ENCODE peak calls at places on chromosomes 5 and 9, in five cellular contexts. B is fibroblast of pulmonary artery, S is foreskin fibroblast, G is esophagus squamous epithelium, D is BE2C. I is an unnamed sample.

GRCh38 chr9:136886610-136887597 is 588 bp downstream of the TRAF2 start:
- DNase-seq in B (no peak), S (no peak), G (no peak), D (peak), I (peak)

GRCh38 chr9:38226491-38226951 is 157.5 kb upstream of the SHB start:
- DNase-seq in B (peak), S (no peak), G (no peak), D (peak), I (no peak)

GRCh38 chr5:115686692-115687054 is 60.8 kb upstream of the TMED7 start:
- DNase-seq in B (no peak), S (no peak), G (no peak), D (no peak), I (peak)

GRCh38 chr9:14616188-14616982 is 76.8 kb downstream of the ZDHHC21 start:
- DNase-seq in B (peak), S (peak), G (no peak), D (no peak), I (peak)

GRCh38 chr9:91567642-91568274 is 144.1 kb upstream of the NFIL3 start:
- DNase-seq in B (no peak), S (no peak), G (no peak), D (no peak), I (no peak)

GRCh38 chr5:34562791-34563190 is 93.3 kb upstream of the RAI14 start:
- DNase-seq in B (no peak), S (no peak), G (no peak), D (no peak), I (no peak)

GRCh38 chr9:77876091-77876490 is 155.5 kb downstream of the GNAQ start:
- DNase-seq in B (peak), S (no peak), G (no peak), D (peak), I (peak)

GRCh38 chr9:130072515-130073235 is 19.0 kb downstream of the GPR107 start:
- DNase-seq in B (no peak), S (no peak), G (no peak), D (no peak), I (no peak)

GRCh38 chr5:16067415-16067814 is 112.2 kb downstream of the MARCHF11 start:
- DNase-seq in B (no peak), S (no peak), G (no peak), D (no peak), I (no peak)

GRCh38 chr5:16066810-16067209 is 112.8 kb downstream of the MARCHF11 start:
- DNase-seq in B (no peak), S (no peak), G (no peak), D (no peak), I (no peak)

GRCh38 chr5:16065810-16066209 is 113.8 kb downstream of the MARCHF11 start:
- DNase-seq in B (no peak), S (no peak), G (no peak), D (no peak), I (no peak)

GRCh38 chr5:16066320-16066719 is 113.3 kb downstream of the MARCHF11 start:
- DNase-seq in B (no peak), S (no peak), G (no peak), D (no peak), I (no peak)

DNA sequence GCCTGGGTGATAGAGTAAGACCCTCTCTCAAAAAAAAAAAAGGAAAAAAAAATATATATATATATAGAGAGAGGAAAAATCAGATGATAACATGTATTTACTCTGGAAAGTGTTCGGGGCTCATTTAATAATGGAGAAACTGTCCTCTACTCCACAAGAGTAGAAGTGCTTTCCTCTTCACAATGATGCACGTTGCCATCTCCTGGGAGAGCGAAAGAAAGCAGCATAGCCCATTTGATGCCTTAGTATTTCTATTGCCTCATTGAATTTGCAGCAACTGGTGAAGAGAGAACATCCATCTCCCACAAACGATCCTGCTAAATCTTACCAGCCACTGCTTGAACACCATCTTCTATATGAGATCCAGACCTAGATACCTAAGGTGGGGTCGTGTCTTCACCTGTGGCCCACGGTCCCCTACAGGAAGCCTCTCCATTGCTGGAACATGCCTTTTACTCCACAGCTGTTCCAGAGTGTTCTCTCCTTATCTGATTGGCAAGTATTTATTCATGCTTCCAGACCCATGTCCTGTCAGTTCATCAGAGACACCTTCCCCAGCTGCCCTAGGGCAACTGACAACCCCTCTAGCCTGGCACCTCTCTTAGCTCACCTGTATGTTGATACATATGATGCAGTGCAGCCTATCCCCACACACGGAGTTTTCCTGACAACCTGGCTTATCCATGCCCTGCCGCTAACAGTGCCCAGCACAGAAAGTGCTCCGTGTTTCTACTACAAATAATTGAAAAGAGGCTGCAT is 115.3 kb downstream of the MARCHF11 start:
- DNase-seq in B (no peak), S (no peak), G (no peak), D (peak), I (no peak)
- TF ChIP-seq CTCF in B (no peak), S (no peak), G (no peak), D (peak), I (no peak)

DNA sequence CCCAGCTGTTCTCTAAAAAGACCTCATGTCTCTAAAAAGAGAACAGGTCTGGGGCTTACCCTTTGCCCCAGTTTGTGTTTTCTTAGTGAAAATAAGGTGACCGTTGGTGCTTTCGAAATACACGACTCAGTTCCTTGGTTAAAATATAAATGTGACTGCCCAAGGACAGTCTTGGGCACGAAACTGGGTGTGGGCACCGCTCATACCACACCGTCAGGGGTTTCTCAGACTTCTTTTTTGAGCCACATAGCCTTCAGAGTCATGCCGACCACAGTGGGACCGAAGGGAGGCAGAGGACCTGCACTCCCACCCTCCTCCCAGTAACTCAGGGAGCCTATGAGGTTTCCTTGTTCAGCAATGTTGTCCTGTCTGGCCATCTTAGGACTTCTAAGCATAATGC is 6.5 kb downstream of the SNX18 start:
- DNase-seq in B (no peak), S (no peak), G (no peak), D (no peak), I (no peak)
- H3K4me3 ChIP-seq in B (no peak), S (peak), G (no peak), D (no peak), I (peak)

GRCh38 chr9:16728128-16728505 is 142.4 kb downstream of the BNC2 start:
- DNase-seq in B (no peak), S (no peak), G (no peak), D (no peak), I (no peak)

GRCh38 chr9:16730162-16730561 is 140.3 kb downstream of the BNC2 start:
- DNase-seq in B (no peak), S (no peak), G (no peak), D (no peak), I (no peak)

GRCh38 chr9:16727452-16728127 is 142.9 kb downstream of the BNC2 start:
- DNase-seq in B (peak), S (no peak), G (no peak), D (no peak), I (peak)

GRCh38 chr9:16726718-16727451 is 143.6 kb downstream of the BNC2 start:
- DNase-seq in B (peak), S (peak), G (no peak), D (peak), I (peak)

GRCh38 chr9:16729656-16730055 is 140.8 kb downstream of the BNC2 start:
- DNase-seq in B (no peak), S (no peak), G (no peak), D (no peak), I (no peak)
- TF ChIP-seq CTCF in B (no peak), S (no peak), G (no peak), D (no peak), I (no peak)

DNA sequence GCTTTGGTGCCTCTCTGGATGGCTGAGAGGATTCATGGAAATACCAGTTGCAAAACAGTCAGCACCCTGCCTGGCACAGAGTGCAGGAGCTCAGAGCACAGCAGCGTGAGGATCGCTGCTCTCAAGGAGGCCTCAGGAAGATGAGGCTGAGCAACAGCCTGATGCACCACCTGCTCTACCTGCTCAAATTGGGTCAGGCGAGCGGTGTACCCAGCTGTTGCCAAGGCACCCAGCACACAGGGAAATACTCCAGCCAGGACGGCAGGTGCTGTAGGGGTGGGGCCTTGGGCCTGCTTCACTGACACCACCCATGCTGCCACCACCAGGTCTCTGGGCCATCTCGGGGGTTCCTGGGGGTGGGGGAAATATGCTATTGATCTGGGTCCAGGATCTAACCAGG is 4.3 kb downstream of the EEIG1 start:
- DNase-seq in B (no peak), S (no peak), G (no peak), D (no peak), I (no peak)
- H3K4me3 ChIP-seq in B (no peak), S (no peak), G (peak), D (no peak), I (peak)

DNA sequence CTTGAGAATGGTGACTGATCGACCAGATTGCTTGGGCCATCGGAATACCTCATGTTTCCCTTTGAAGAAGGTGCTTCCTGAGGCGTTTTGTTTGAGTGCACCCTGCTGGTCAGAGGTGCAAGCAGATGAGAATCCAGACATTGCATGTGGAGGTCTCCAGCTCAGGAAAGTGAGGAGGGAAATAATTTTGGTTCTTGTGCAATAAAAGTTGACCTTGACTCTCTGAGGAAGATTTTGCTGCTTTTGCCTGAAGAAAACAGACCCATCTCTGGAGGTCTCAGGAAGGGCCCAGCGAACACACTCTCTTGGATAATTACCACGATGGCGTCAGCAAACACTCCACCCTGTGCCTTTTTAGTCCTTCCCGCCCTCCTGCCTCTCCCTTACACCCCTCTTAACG is 69.7 kb downstream of the GRAMD2B start:
- DNase-seq in B (peak), S (no peak), G (no peak), D (peak), I (no peak)
- TF ChIP-seq CTCF in B (peak), S (no peak), G (no peak), D (peak), I (peak)

GRCh38 chr9:121269888-121270254 is 1.9 kb downstream of the GSN start:
- DNase-seq in B (no peak), S (no peak), G (no peak), D (no peak), I (no peak)
- H3K4me3 ChIP-seq in B (peak), S (peak), G (peak), D (no peak), I (peak)